ENCODE peak calls at places on chromosomes 2 and 18, in five cellular contexts. One of them, this sample, is unnamed.

GRCh38 chr2:103781401-103781800 is 1019.6 kb downstream of the TMEM182 start:
- DNase-seq in right lobe of liver: no peak
- DNase-seq in cardiac fibroblast: no peak
- DNase-seq in lower leg skin: no peak
- DNase-seq in fibroblast of lung: no peak
- DNase-seq in this sample: no peak

GRCh38 chr18:45370190-45371010 is 244.9 kb upstream of the SLC14A2 start:
- DNase-seq in cardiac fibroblast: peak
- DNase-seq in fibroblast of lung: peak
- DNase-seq in lower leg skin: no peak
- DNase-seq in right lobe of liver: no peak
- DNase-seq in this sample: no peak

GRCh38 chr2:17515652-17516051 is 2.6 kb downstream of the RAD51AP2 start:
- DNase-seq in cardiac fibroblast: no peak
- DNase-seq in right lobe of liver: no peak
- DNase-seq in lower leg skin: no peak
- DNase-seq in fibroblast of lung: peak
- DNase-seq in this sample: no peak

GRCh38 chr2:168404764-168405163 is 51.3 kb upstream of the CERS6 start:
- DNase-seq in right lobe of liver: no peak
- DNase-seq in lower leg skin: no peak
- DNase-seq in cardiac fibroblast: no peak
- DNase-seq in fibroblast of lung: no peak
- DNase-seq in this sample: no peak

GRCh38 chr18:4453712-4454547 is 1.2 kb downstream of the DLGAP1 start:
- DNase-seq in lower leg skin: no peak
- DNase-seq in right lobe of liver: no peak
- DNase-seq in fibroblast of lung: peak
- DNase-seq in cardiac fibroblast: no peak
- DNase-seq in this sample: no peak

GRCh38 chr2:61585383-61585782 is 47.2 kb upstream of the XPO1 start:
- DNase-seq in right lobe of liver: no peak
- DNase-seq in cardiac fibroblast: no peak
- DNase-seq in lower leg skin: no peak
- DNase-seq in fibroblast of lung: no peak
- DNase-seq in this sample: no peak

GRCh38 chr18:59429608-59430007 is 70.5 kb upstream of the LMAN1 start:
- DNase-seq in cardiac fibroblast: no peak
- DNase-seq in lower leg skin: no peak
- DNase-seq in fibroblast of lung: no peak
- DNase-seq in right lobe of liver: no peak
- DNase-seq in this sample: no peak

GRCh38 chr2:195252018-195252417 is 405.0 kb upstream of the SLC39A10 start:
- DNase-seq in fibroblast of lung: no peak
- DNase-seq in cardiac fibroblast: no peak
- DNase-seq in lower leg skin: no peak
- DNase-seq in right lobe of liver: no peak
- DNase-seq in this sample: no peak

GRCh38 chr2:96171836-96172235 is 26.6 kb upstream of the DUSP2 start:
- DNase-seq in fibroblast of lung: no peak
- DNase-seq in lower leg skin: no peak
- DNase-seq in right lobe of liver: no peak
- DNase-seq in cardiac fibroblast: no peak
- DNase-seq in this sample: no peak

GRCh38 chr2:191746306-191746705 is 68.4 kb downstream of the NABP1 start:
- DNase-seq in lower leg skin: no peak
- DNase-seq in cardiac fibroblast: no peak
- DNase-seq in right lobe of liver: no peak
- DNase-seq in fibroblast of lung: peak
- DNase-seq in this sample: no peak

GRCh38 chr2:172438741-172439508 is 11.5 kb downstream of the ITGA6 start:
- DNase-seq in cardiac fibroblast: peak
- DNase-seq in lower leg skin: no peak
- DNase-seq in fibroblast of lung: peak
- DNase-seq in right lobe of liver: no peak
- DNase-seq in this sample: peak

GRCh38 chr2:29115797-29116781 is 874 bp downstream of the CLIP4 start:
- DNase-seq in right lobe of liver: peak
- DNase-seq in lower leg skin: peak
- DNase-seq in cardiac fibroblast: peak
- DNase-seq in fibroblast of lung: peak
- DNase-seq in this sample: peak

GRCh38 chr2:182595650-182596049 is 120.4 kb upstream of the DNAJC10 start:
- DNase-seq in cardiac fibroblast: no peak
- DNase-seq in lower leg skin: no peak
- DNase-seq in fibroblast of lung: no peak
- DNase-seq in right lobe of liver: no peak
- DNase-seq in this sample: no peak

GRCh38 chr2:53407363-53408080 is 360.1 kb upstream of the CHAC2 start:
- DNase-seq in right lobe of liver: no peak
- DNase-seq in lower leg skin: no peak
- DNase-seq in cardiac fibroblast: no peak
- DNase-seq in fibroblast of lung: peak
- DNase-seq in this sample: peak

GRCh38 chr2:235642446-235643107 is 148.7 kb downstream of the AGAP1 start:
- DNase-seq in lower leg skin: no peak
- DNase-seq in fibroblast of lung: peak
- DNase-seq in right lobe of liver: no peak
- DNase-seq in cardiac fibroblast: peak
- DNase-seq in this sample: peak

GRCh38 chr2:169818241-169818640 is 6.5 kb downstream of the METTL5 start:
- DNase-seq in cardiac fibroblast: no peak
- DNase-seq in fibroblast of lung: peak
- DNase-seq in right lobe of liver: no peak
- DNase-seq in lower leg skin: no peak
- DNase-seq in this sample: no peak

DNA sequence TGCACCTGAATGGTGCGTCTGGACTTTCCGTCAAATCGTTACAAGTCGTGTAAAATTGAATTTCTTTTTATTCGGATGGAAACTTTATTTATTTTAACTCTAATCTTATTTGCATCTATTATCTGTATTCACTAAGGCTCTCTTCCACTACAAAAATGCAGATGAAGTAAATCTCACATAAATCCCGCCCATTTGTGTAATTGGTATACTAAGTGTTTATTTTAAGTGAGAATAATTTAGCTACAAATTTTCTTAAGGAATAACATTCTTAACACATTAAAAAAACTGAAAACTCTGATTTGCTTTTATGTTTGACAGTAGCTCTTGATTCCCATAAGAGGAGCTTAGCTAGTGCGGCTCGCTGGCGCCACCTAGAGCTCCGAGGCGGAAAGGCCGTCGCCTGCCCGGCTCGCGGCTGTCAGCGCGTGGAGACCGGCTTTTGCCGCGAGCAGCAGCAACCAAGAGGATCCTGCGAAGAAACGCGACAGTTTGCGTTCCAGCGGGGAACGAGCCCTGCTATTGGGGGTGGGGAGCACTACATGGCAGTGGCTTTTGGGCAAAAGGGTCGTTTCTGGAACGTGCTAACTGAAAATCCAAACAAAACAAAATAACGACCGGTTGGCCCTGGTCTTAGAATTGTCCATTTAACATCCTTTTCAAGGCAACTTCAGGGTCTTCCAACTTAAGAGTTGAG is 6.7 kb downstream of the SP9 start:
- DNase-seq in cardiac fibroblast: peak
- DNase-seq in right lobe of liver: peak
- DNase-seq in lower leg skin: peak
- DNase-seq in fibroblast of lung: peak
- DNase-seq in this sample: peak
- H3K4me3 ChIP-seq in cardiac fibroblast: peak
- H3K4me3 ChIP-seq in right lobe of liver: no peak
- H3K4me3 ChIP-seq in lower leg skin: no peak
- H3K4me3 ChIP-seq in fibroblast of lung: peak
- H3K4me3 ChIP-seq in this sample: no peak

DNA sequence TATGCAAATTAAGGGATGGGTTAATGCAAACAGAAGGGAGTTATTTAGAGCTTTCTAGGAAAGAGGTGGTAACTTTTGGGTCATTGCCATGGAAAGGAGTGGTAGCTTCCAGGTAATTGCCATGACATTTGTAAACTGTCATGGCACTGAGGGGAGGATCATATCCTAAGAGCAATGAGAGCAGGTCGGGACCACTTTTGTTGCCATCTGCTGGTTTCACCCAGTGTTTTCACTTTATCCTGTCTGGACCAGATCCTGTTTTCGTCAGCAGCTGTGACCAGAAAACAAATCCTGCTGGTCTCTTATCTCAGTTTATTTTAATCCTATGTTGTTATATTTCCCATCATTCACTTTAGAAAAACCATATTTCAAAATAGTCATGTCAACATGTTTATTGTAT is 874 bp downstream of the C2orf66 start:
- DNase-seq in lower leg skin: no peak
- DNase-seq in cardiac fibroblast: peak
- DNase-seq in right lobe of liver: no peak
- DNase-seq in fibroblast of lung: no peak
- DNase-seq in this sample: no peak
- TF ChIP-seq CTCF in lower leg skin: no peak
- TF ChIP-seq CTCF in cardiac fibroblast: no peak
- TF ChIP-seq CTCF in right lobe of liver: no peak
- TF ChIP-seq CTCF in fibroblast of lung: no peak
- TF ChIP-seq CTCF in this sample: no peak

DNA sequence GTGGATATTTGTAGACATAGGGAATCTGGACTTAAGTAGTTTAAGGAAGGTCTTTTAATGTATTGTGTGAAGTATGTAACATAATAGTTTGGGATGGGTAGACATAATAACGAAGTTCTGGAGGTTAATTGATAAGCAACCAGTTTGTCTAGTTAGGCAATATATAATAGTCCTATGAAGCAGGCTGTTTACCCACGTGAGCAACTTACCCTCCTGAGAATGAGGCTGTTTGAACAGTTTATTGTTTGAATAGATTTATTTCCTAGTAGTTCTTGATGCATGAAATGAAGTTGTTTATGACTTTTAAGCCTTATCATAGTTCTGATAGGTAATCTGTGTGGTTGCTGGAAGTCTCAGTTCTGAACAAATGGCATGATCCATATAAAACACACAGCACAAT is 361.5 kb downstream of the GALNT13 start:
- DNase-seq in right lobe of liver: no peak
- DNase-seq in cardiac fibroblast: no peak
- DNase-seq in lower leg skin: no peak
- DNase-seq in fibroblast of lung: no peak
- DNase-seq in this sample: no peak
- H3K4me3 ChIP-seq in right lobe of liver: no peak
- H3K4me3 ChIP-seq in cardiac fibroblast: no peak
- H3K4me3 ChIP-seq in lower leg skin: no peak
- H3K4me3 ChIP-seq in fibroblast of lung: no peak
- H3K4me3 ChIP-seq in this sample: no peak

GRCh38 chr2:201621293-201621999 is 21.9 kb downstream of the TMEM237 start:
- DNase-seq in fibroblast of lung: no peak
- DNase-seq in right lobe of liver: no peak
- DNase-seq in lower leg skin: no peak
- DNase-seq in cardiac fibroblast: no peak
- DNase-seq in this sample: peak

GRCh38 chr2:201622306-201622705 is 21.0 kb downstream of the TMEM237 start:
- DNase-seq in right lobe of liver: no peak
- DNase-seq in lower leg skin: no peak
- DNase-seq in fibroblast of lung: peak
- DNase-seq in cardiac fibroblast: no peak
- DNase-seq in this sample: peak

DNA sequence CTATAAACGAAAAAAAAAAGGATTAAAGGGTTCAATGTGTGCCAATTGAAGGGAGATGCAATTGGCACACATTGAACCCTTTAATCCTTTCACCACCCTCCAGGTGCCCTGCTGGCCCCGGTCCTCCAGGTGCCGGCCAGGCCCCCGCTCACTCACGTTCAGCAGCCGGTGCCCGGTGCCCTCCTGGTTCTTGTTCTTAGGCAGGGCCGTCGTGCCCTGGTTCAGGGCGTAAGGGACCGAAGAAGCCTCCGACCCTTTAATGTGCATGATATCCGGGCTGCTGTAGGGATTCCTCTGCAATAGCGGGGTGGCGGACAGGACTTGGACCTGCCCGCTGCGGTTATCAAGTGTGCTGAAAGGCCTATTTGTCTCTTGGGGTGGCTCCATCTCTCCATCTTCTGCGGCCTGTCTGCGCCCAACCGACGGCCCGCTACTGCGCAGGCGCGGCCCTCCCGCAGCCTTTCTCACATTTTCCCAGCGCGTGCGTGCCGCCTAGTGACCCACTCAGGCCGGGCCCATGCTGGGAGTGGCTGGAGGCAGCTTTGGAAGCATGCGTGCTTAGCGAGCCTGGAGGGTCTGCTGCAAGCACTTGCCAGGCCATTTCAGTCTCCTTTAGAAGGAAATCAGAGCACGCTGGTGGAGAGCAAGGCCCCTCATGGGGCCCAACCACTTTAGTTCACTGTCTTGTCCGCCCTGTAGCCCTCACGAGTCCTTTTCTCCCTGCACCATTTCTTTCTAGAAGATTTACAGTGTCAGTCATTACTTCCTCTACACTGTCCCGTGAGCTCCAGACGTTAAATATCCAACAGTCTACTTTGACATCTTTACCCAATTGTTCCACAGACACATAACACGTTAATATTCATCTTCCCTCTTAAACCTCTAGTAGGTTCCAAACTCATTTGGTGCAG is 24.3 kb downstream of the TMEM237 start:
- DNase-seq in fibroblast of lung: peak
- DNase-seq in cardiac fibroblast: peak
- DNase-seq in right lobe of liver: peak
- DNase-seq in lower leg skin: peak
- DNase-seq in this sample: peak
- TF ChIP-seq CTCF in fibroblast of lung: peak
- TF ChIP-seq CTCF in cardiac fibroblast: peak
- TF ChIP-seq CTCF in right lobe of liver: no peak
- TF ChIP-seq CTCF in lower leg skin: no peak
- TF ChIP-seq CTCF in this sample: peak

GRCh38 chr2:163736433-163737168 is 793 bp upstream of the FIGN start:
- DNase-seq in lower leg skin: peak
- DNase-seq in cardiac fibroblast: peak
- DNase-seq in fibroblast of lung: peak
- DNase-seq in right lobe of liver: peak
- DNase-seq in this sample: peak

GRCh38 chr2:163735692-163736432 is at the start of gene FIGN:
- DNase-seq in fibroblast of lung: peak
- DNase-seq in right lobe of liver: peak
- DNase-seq in cardiac fibroblast: peak
- DNase-seq in lower leg skin: peak
- DNase-seq in this sample: peak

GRCh38 chr2:163734911-163735691 is 707 bp downstream of the FIGN start:
- DNase-seq in fibroblast of lung: peak
- DNase-seq in cardiac fibroblast: no peak
- DNase-seq in right lobe of liver: no peak
- DNase-seq in lower leg skin: no peak
- DNase-seq in this sample: peak

GRCh38 chr2:163737563-163737962 is 1.8 kb upstream of the FIGN start:
- DNase-seq in cardiac fibroblast: no peak
- DNase-seq in fibroblast of lung: no peak
- DNase-seq in right lobe of liver: no peak
- DNase-seq in lower leg skin: no peak
- DNase-seq in this sample: no peak

DNA sequence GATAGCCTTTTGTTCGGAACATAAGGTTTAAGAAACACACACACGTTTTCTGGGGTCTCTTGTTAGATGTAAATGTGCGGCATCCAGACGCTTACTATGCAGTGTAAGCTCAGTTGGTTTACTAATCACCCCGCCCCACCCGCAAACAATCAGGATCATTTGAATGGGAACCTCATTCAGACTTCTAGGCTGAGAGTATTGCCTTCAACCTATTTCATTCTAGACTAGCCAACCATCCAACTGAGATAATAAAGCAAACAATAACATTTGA is 1.3 kb upstream of the FIGN start:
- DNase-seq in lower leg skin: no peak
- DNase-seq in cardiac fibroblast: no peak
- DNase-seq in right lobe of liver: no peak
- DNase-seq in fibroblast of lung: no peak
- DNase-seq in this sample: no peak
- H3K4me3 ChIP-seq in lower leg skin: no peak
- H3K4me3 ChIP-seq in cardiac fibroblast: peak
- H3K4me3 ChIP-seq in right lobe of liver: peak
- H3K4me3 ChIP-seq in fibroblast of lung: peak
- H3K4me3 ChIP-seq in this sample: peak